ENCODE peak calls at places on chromosomes 4 and X, in five cellular contexts. E is tibial nerve, L is A549, D is GM12878, X is transverse colon. J is an unnamed sample.

GRCh38 chrX:107470198-107470597 is 20.7 kb downstream of the FRMPD3 start:
- DNase-seq in E (no peak), D (no peak), L (no peak), X (no peak), J (no peak)

GRCh38 chr4:53480909-53481308 is 103.5 kb downstream of the FIP1L1 start:
- DNase-seq in E (no peak), D (no peak), X (no peak), L (no peak), J (no peak)

GRCh38 chrX:10884246-10884645 is 226.9 kb upstream of the HCCS start:
- DNase-seq in D (no peak), X (no peak), E (no peak), L (no peak), J (no peak)

GRCh38 chr4:114115526-114115925 is 136.1 kb upstream of the ARSJ start:
- DNase-seq in D (no peak), E (no peak), X (no peak), L (no peak), J (no peak)

GRCh38 chr4:175947117-175947722 is 118.4 kb upstream of the WDR17 start:
- DNase-seq in E (no peak), X (no peak), D (no peak), L (no peak), J (no peak)

GRCh38 chr4:140188975-140189374 is 35.0 kb upstream of the MAML3 start:
- DNase-seq in L (no peak), E (no peak), D (no peak), X (no peak), J (peak)

GRCh38 chrX:110316351-110317078 is 1.4 kb downstream of the AMMECR1 start:
- DNase-seq in X (no peak), D (no peak), L (no peak), E (no peak), J (no peak)

GRCh38 chr4:46459308-46459707 is 69.4 kb upstream of the GABRA2 start:
- DNase-seq in E (no peak), L (no peak), D (no peak), X (no peak), J (no peak)

GRCh38 chr4:74054483-74055032 is 16.1 kb upstream of the CXCL3 start:
- DNase-seq in D (no peak), L (no peak), X (no peak), E (no peak), J (no peak)

GRCh38 chrX:129613596-129613995 is 41.2 kb downstream of the APLN start:
- DNase-seq in L (no peak), E (no peak), X (no peak), D (no peak), J (no peak)

GRCh38 chr4:19987746-19988145 is 264.0 kb upstream of the SLIT2 start:
- DNase-seq in D (no peak), X (no peak), E (no peak), L (no peak), J (no peak)

GRCh38 chr4:104491396-104491821 is 3.3 kb downstream of the CXXC4 start:
- DNase-seq in L (peak), D (no peak), E (peak), X (peak), J (peak)

GRCh38 chrX:20906571-20906970 is 467.6 kb upstream of the CNKSR2 start:
- DNase-seq in E (no peak), L (no peak), X (no peak), D (no peak), J (no peak)

GRCh38 chrX:119647552-119648420 is 41.6 kb upstream of the NKRF start:
- DNase-seq in E (no peak), D (peak), L (no peak), X (no peak), J (no peak)

GRCh38 chr4:121711263-121712000 is 14.7 kb upstream of the ANXA5 start:
- DNase-seq in D (no peak), E (peak), X (peak), L (peak), J (peak)

GRCh38 chr4:7715251-7716014 is 224.2 kb downstream of the AFAP1 start:
- DNase-seq in D (no peak), E (no peak), X (no peak), L (no peak), J (no peak)

GRCh38 chrX:68498044-68498507 is 775 bp upstream of the YIPF6 start:
- DNase-seq in E (no peak), L (peak), D (no peak), X (no peak), J (no peak)

GRCh38 chr4:105246712-105247111 is 100.0 kb downstream of the TET2 start:
- DNase-seq in L (no peak), D (no peak), E (no peak), X (no peak), J (no peak)

GRCh38 chrX:288561-288991 is 7.4 kb downstream of the PLCXD1 start:
- DNase-seq in X (no peak), D (no peak), L (no peak), E (no peak), J (no peak)

GRCh38 chrX:133533249-133533648 is 118.0 kb upstream of the GPC4 start:
- DNase-seq in D (no peak), E (no peak), X (no peak), L (no peak), J (no peak)

GRCh38 chrX:110081740-110082139 is 78.8 kb downstream of the TMEM164 start:
- DNase-seq in E (no peak), X (no peak), L (no peak), D (no peak), J (peak)

GRCh38 chr4:31461425-31461824 is 741.3 kb downstream of the PCDH7 start:
- DNase-seq in L (no peak), D (no peak), E (no peak), X (no peak), J (no peak)

GRCh38 chr4:54400188-54400587 is 171.1 kb downstream of the PDGFRA start:
- DNase-seq in X (no peak), E (no peak), D (no peak), L (no peak), J (no peak)

GRCh38 chr4:19104176-19104575 is 1082.6 kb upstream of the LCORL start:
- DNase-seq in X (no peak), L (no peak), D (no peak), E (no peak), J (no peak)

GRCh38 chrX:23434356-23434884 is 99.8 kb downstream of the PTCHD1 start:
- DNase-seq in E (peak), X (peak), L (no peak), D (no peak), J (peak)

GRCh38 chrX:124346064-124346876 is at the start of gene SH2D1A:
- DNase-seq in L (no peak), E (no peak), X (no peak), D (no peak), J (no peak)

GRCh38 chr4:116906758-116907157 is 178.6 kb downstream of the TRAM1L1 start:
- DNase-seq in L (no peak), X (no peak), D (no peak), E (no peak), J (no peak)

GRCh38 chr4:21656832-21657231 is 291.7 kb downstream of the KCNIP4 start:
- DNase-seq in D (no peak), L (no peak), X (no peak), E (no peak), J (no peak)

GRCh38 chr4:41213563-41214157 is 682 bp downstream of the APBB2 start:
- DNase-seq in X (peak), L (peak), D (no peak), E (no peak), J (peak)

GRCh38 chrX:45743081-45743533 is 542.4 kb upstream of the DIPK2B start:
- DNase-seq in L (peak), D (no peak), X (no peak), E (no peak), J (no peak)

GRCh38 chr4:92368648-92369047 is 64.9 kb downstream of the GRID2 start:
- DNase-seq in X (no peak), D (no peak), L (no peak), E (no peak), J (no peak)

GRCh38 chr4:36243355-36244256 is 708 bp downstream of the ARAP2 start:
- DNase-seq in D (no peak), L (peak), X (peak), E (no peak), J (no peak)

GRCh38 chr4:4720671-4721070 is 138.8 kb upstream of the MSX1 start:
- DNase-seq in D (no peak), E (no peak), X (no peak), L (no peak), J (no peak)

GRCh38 chr4:4730214-4730613 is 129.3 kb upstream of the MSX1 start:
- DNase-seq in D (no peak), E (no peak), X (no peak), L (no peak), J (no peak)

GRCh38 chr4:4721636-4722035 is 137.8 kb upstream of the MSX1 start:
- DNase-seq in L (no peak), X (no peak), D (no peak), E (no peak), J (no peak)

GRCh38 chr4:4727536-4727935 is 131.9 kb upstream of the MSX1 start:
- DNase-seq in D (no peak), E (no peak), L (no peak), X (no peak), J (no peak)

GRCh38 chr4:4726051-4726450 is 133.4 kb upstream of the MSX1 start:
- DNase-seq in X (no peak), E (no peak), L (no peak), D (no peak), J (no peak)
- H3K27ac ChIP-seq in X (no peak), E (no peak), L (no peak), D (no peak), J (no peak)

GRCh38 chr4:77104405-77105292 is 28.9 kb upstream of the CCNI start:
- DNase-seq in L (no peak), X (peak), E (peak), D (no peak), J (peak)
- TF ChIP-seq EP300 in L (no peak), X (no peak), E (peak), D (no peak), J (no peak)

DNA sequence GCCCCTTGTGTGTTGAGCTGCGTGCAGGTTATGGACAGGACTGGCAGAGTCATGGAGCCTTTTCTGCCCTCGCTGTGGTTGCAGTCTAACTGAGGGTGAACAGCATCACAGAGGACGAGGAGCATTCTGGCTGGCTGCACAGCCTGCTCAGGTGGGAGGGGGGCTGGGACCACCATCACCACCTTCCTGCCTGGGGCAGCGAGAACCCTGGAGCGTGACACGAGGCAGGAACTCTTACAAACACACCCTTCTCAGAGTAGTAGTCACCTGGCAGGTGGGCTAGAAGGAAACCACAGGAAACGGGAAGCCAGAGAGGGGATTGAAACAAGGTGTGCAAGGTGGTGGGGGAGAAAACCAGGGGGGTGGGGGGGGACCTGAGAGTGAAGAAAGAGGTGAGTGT is 25.6 kb downstream of the TKTL1 start:
- DNase-seq in L (no peak), X (no peak), D (no peak), E (no peak), J (no peak)
- H3K27ac ChIP-seq in L (no peak), X (no peak), D (no peak), E (no peak), J (no peak)

DNA sequence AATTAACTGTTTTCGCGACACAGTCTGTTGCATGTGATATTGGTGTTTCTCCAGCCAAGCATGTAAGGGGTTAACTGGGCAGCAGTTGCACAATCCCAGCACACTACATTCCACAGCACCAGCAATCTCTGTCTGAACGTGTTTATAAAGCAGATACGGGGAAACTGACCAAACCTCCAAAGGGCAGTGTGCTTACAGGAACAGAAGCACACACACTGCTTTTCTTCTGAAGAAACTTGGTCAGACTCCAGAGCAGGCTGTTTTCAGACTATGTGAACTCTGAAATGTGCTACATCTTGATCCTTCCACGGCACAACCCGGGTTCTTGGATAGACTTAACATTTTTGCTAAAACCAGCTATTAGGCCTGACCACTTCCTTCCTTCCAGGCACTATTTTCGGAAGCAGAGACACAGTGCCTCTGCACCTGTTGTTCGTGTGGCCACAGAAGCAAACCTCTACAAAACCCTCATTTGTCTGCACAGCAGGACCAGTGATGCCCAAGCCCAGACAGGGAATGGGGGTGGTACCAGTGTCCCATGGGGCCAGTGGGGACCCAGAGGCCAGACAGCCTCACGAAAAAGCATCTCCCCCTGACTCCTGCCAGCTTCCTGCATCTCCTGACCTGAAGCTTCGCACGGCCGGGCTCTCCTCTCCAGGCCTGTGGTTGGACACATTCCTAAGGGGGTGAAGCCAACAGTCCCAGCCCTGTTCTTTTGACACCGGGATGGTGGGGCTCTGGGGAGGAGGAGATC is 90.1 kb downstream of the IRF2 start:
- DNase-seq in L (no peak), D (peak), E (no peak), X (peak), J (no peak)
- TF ChIP-seq EP300 in L (no peak), D (peak), E (peak), X (no peak), J (no peak)

GRCh38 chr4:147076179-147076578 is 130.5 kb upstream of the TTC29 start:
- DNase-seq in E (no peak), D (no peak), X (no peak), L (no peak), J (no peak)

GRCh38 chr4:147078875-147079658 is 133.4 kb upstream of the TTC29 start:
- DNase-seq in X (no peak), E (no peak), L (no peak), D (no peak), J (peak)

GRCh38 chr4:147076728-147077127 is 131.1 kb upstream of the TTC29 start:
- DNase-seq in L (no peak), X (no peak), D (no peak), E (no peak), J (no peak)

GRCh38 chr4:147078362-147078761 is 132.7 kb upstream of the TTC29 start:
- DNase-seq in D (no peak), L (no peak), X (no peak), E (no peak), J (no peak)
- H3K27ac ChIP-seq in D (no peak), L (no peak), X (no peak), E (peak), J (no peak)

DNA sequence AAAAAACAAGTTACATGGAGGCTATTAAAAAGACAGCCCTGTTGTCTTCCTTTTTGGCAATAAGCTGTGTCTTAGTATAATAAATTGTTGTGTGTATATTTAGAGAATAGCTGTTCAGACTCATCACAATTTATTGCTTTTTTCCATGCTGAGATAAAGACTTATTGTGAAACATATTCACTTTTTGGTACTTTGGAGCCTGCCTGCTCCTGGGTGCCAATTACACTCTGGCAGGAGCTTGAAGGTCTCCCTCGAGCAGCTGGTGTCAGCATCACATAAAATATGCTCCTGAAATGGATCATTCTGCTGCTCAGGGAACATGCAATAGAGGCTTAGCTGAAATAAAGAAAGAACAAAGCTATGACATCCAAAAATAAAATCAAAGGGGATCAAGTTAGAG is 211.6 kb upstream of the DKK2 start:
- DNase-seq in E (no peak), L (no peak), X (no peak), D (no peak), J (no peak)
- TF ChIP-seq EP300 in E (no peak), L (no peak), X (no peak), D (no peak), J (no peak)

GRCh38 chr4:15898902-15899301 is 39.6 kb downstream of the FGFBP1 start:
- DNase-seq in X (no peak), D (no peak), L (no peak), E (no peak), J (no peak)
- H3K27ac ChIP-seq in X (no peak), D (no peak), L (no peak), E (no peak), J (no peak)

DNA sequence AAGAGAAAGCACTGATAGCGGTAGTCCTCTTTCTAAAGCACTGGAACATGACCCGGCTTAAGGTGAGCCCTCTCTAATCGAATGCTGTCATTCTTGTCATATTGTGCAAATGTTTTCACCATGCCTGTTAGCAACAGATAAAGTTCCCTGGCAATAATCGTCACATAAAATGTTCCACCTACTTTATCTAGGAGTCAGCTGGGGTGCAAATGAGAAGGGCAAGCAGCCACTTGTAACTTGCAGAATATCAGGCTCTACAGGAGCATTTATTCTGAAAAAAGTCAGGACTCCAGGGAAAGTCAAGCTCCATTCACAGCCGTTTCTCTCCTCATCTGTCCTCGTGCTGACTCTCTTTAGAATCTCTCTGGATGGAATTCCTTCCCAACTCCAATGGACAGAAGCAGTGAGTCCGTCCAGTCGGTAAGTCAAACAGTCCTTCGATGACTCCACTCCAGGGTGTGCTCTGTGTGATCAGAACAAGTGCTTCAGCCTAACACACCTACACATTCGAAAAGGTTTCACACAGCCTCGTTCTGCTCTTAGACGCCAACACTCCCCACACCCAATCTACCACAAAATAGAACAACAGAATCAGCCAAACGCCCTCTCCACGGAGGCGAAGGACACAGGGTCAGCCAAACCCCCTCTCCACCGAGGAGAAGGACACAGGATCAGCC is 101.7 kb upstream of the FRG1 start:
- DNase-seq in X (no peak), L (no peak), E (no peak), D (no peak), J (no peak)
- TF ChIP-seq EP300 in X (no peak), L (no peak), E (no peak), D (no peak), J (no peak)

J was measured in ovary.